ENCODE peak calls at places on chromosomes 12 and 14, in four cellular contexts. H, Q, J and M are unnamed samples.

GRCh38 chr12:5428332-5429221 is 3.3 kb upstream of the NTF3 start:
- DNase-seq in H (no peak), J (no peak), Q (peak; percentile 73), M (no peak)

GRCh38 chr12:107622005-107622404 is 63.6 kb upstream of the PWP1 start:
- DNase-seq in H (no peak), J (no peak), Q (peak; percentile 54), M (no peak)

GRCh38 chr12:52200086-52200782 is 8.4 kb upstream of the KRT80 start:
- DNase-seq in H (no peak), Q (no peak), J (no peak), M (no peak)

GRCh38 chr12:101891462-101891971 is 14.1 kb downstream of the DRAM1 start:
- DNase-seq in H (no peak), J (no peak), Q (peak; percentile 19), M (peak; percentile 25)

GRCh38 chr12:114912811-114913210 is 228.8 kb upstream of the TBX3 start:
- DNase-seq in H (no peak), J (no peak), Q (no peak), M (no peak)

GRCh38 chr12:97560359-97560758 is 97.8 kb downstream of the RMST start:
- DNase-seq in J (no peak), Q (no peak), H (no peak), M (no peak)

GRCh38 chr14:66117600-66117999 is 368.6 kb upstream of the CCDC196 start:
- DNase-seq in J (no peak), H (no peak), Q (peak; percentile 35), M (no peak)

GRCh38 chr12:61538951-61539350 is 721.3 kb upstream of the USP15 start:
- DNase-seq in H (no peak), Q (peak; percentile 28), J (no peak), M (peak; percentile 20)

GRCh38 chr14:69392481-69392880 is 5.6 kb downstream of the ERH start:
- DNase-seq in Q (no peak), J (no peak), H (no peak), M (no peak)

GRCh38 chr14:74127634-74128033 is 42.9 kb downstream of the LIN52 start:
- DNase-seq in J (no peak), Q (no peak), H (no peak), M (no peak)

GRCh38 chr14:51547701-51548100 is 104.0 kb upstream of the FRMD6 start:
- DNase-seq in H (no peak), J (no peak), Q (no peak), M (no peak)